ENCODE peak calls at places on chromosomes 7 and 10, in nine cellular contexts. B is COR-L47; Q is foreskin fibroblast; G is mesendoderm; I is T-helper 2 cell; R is iPS DF 6.9; U is astrocyte of the spinal cord; M is stimulated activated CD8-positive, alpha-beta memory T cell treated with anti-CD3 and anti-CD28 coated beads, Interleukin-2, amount 100 ng/mL, for 1 hour; Z is aorta. T is an unnamed sample.
A peak's percentile ranks its signal among the peaks of the same experiment; 100 is the strongest.

GRCh38 chr10:124403548-124403947 is 15.2 kb downstream of the OAT start:
- DNase-seq in G (peak; percentile 98), R (peak; percentile 81), I (peak; percentile 31), M (no peak), Q (peak; percentile 46), U (peak; percentile 89), Z (peak; percentile 25), B (peak; percentile 42), T (no peak)

GRCh38 chr10:97584060-97584797 is at the start of gene HOGA1:
- DNase-seq in I (no peak), M (no peak), Q (peak; percentile 60), R (peak; percentile 37), Z (peak; percentile 94), B (no peak), U (peak; percentile 73), G (peak; percentile 89), T (peak; percentile 64)

GRCh38 chr10:81031774-81032173 is 494.1 kb downstream of the SH2D4B start:
- DNase-seq in Q (no peak), G (no peak), R (no peak), B (no peak), Z (no peak), M (no peak), U (no peak), I (no peak), T (no peak)

GRCh38 chr10:1420663-1421362 is 316.5 kb downstream of the ADARB2 start:
- DNase-seq in Z (no peak), R (peak; percentile 84), B (peak; percentile 54), G (peak; percentile 93), I (peak; percentile 2), M (peak; percentile 17), U (no peak), Q (no peak), T (peak; percentile 65)

GRCh38 chr7:132437730-132438129 is 138.5 kb downstream of the PLXNA4 start:
- DNase-seq in R (no peak), G (no peak), M (no peak), I (peak; percentile 60), U (no peak), B (no peak), Z (no peak), Q (no peak), T (no peak)

GRCh38 chr7:151429555-151430331 is 10.2 kb downstream of the CRYGN start:
- DNase-seq in I (peak; percentile 73), U (no peak), Q (no peak), R (no peak), M (peak; percentile 30), B (peak; percentile 79), Z (peak; percentile 76), G (no peak), T (no peak)

GRCh38 chr7:149704507-149704906 is 68.9 kb downstream of the ZNF467 start:
- DNase-seq in I (no peak), R (no peak), M (no peak), U (no peak), Q (no peak), G (no peak), B (no peak), Z (no peak), T (no peak)

GRCh38 chr10:56319386-56319785 is 41.7 kb downstream of the ZWINT start:
- DNase-seq in R (no peak), G (no peak), Q (no peak), B (no peak), U (peak; percentile 68), Z (no peak), I (no peak), M (no peak), T (no peak)

GRCh38 chr7:107045195-107045960 is 873 bp downstream of the PRKAR2B start:
- DNase-seq in G (peak; percentile 43), U (no peak), R (no peak), Z (no peak), I (no peak), Q (no peak), M (no peak), B (no peak), T (no peak)